ENCODE peak calls at places on chromosome 9, in seven cellular contexts. I is AG09309; F is OCI-LY7; W is choroid plexus epithelial cell; K is glutamatergic neuron; X is CD4-positive, alpha-beta T cell; A is H9. M is an unnamed sample.

GRCh38 chr9:111866976-111867375 is 29.6 kb upstream of the UGCG start:
- DNase-seq in W (peak), F (no peak), K (no peak), I (no peak), A (no peak), X (no peak), M (no peak)

GRCh38 chr9:133683494-133684460 is 47.6 kb downstream of the DBH start:
- DNase-seq in X (peak), K (peak), A (no peak), I (no peak), W (peak), F (peak), M (no peak)

GRCh38 chr9:4117835-4118610 is 181.8 kb downstream of the GLIS3 start:
- DNase-seq in K (peak), A (peak), X (peak), F (peak), I (no peak), W (no peak), M (peak)

GRCh38 chr9:14961372-14962068 is 51.3 kb upstream of the FREM1 start:
- DNase-seq in I (no peak), K (no peak), W (no peak), X (no peak), A (peak), F (no peak), M (no peak)

GRCh38 chr9:22401671-22402070 is 45.0 kb upstream of the DMRTA1 start:
- DNase-seq in A (no peak), F (no peak), W (peak), I (no peak), K (no peak), X (no peak), M (no peak)

GRCh38 chr9:92740969-92741368 is 23.7 kb downstream of the BICD2 start:
- DNase-seq in F (no peak), W (no peak), K (no peak), I (no peak), X (no peak), A (no peak), M (no peak)

GRCh38 chr9:91426123-91426745 is 2.6 kb upstream of the NFIL3 start:
- DNase-seq in I (no peak), A (no peak), X (no peak), K (no peak), W (peak), F (peak), M (peak)

GRCh38 chr9:78304357-78304756 is 7.4 kb downstream of the PSAT1 start:
- DNase-seq in X (no peak), F (no peak), A (no peak), I (no peak), W (no peak), K (no peak), M (no peak)

GRCh38 chr9:127130661-127131538 is 8.5 kb upstream of the ANGPTL2 start:
- DNase-seq in F (no peak), I (peak), W (peak), A (no peak), K (peak), X (no peak), M (no peak)

GRCh38 chr9:126705767-126706697 is 92.3 kb downstream of the LMX1B start:
- DNase-seq in F (peak), I (no peak), X (peak), K (peak), W (peak), A (peak), M (peak)

GRCh38 chr9:107239474-107239873 is 43.6 kb upstream of the RAD23B start:
- DNase-seq in I (no peak), X (no peak), W (peak), A (no peak), F (peak), K (no peak), M (no peak)

GRCh38 chr9:27407966-27408365 is 111.0 kb upstream of the EQTN start:
- DNase-seq in X (no peak), F (no peak), A (no peak), W (peak), I (no peak), K (no peak), M (no peak)

GRCh38 chr9:96071245-96072124 is 196.0 kb downstream of the ERCC6L2 start:
- DNase-seq in K (peak), F (peak), X (no peak), W (peak), I (no peak), A (peak), M (peak)

GRCh38 chr9:4686112-4686511 is 6.7 kb downstream of the CDC37L1 start:
- DNase-seq in W (peak), A (no peak), I (no peak), X (no peak), K (no peak), F (no peak), M (no peak)

GRCh38 chr9:126379661-126380365 is 53.2 kb downstream of the MVB12B start:
- DNase-seq in X (no peak), W (no peak), K (no peak), I (no peak), A (peak), F (no peak), M (no peak)

GRCh38 chr9:112819635-112820496 is 69.3 kb downstream of the SNX30 start:
- DNase-seq in K (peak), A (peak), X (no peak), I (peak), F (peak), W (peak), M (peak)

GRCh38 chr9:79127661-79128060 is 444.1 kb upstream of the TLE4 start:
- DNase-seq in A (no peak), X (no peak), I (peak), F (no peak), W (no peak), K (no peak), M (no peak)

GRCh38 chr9:63859475-63860215 is 1425.4 kb downstream of the FOXD4L5 start:
- DNase-seq in F (no peak), A (no peak), X (no peak), W (peak), I (no peak), K (no peak), M (no peak)

GRCh38 chr9:120891255-120891954 is 14.4 kb upstream of the PHF19 start:
- DNase-seq in A (no peak), F (peak), K (no peak), W (no peak), I (no peak), X (peak), M (no peak)

GRCh38 chr9:121350993-121351561 is 19.0 kb downstream of the STOM start:
- DNase-seq in F (no peak), I (peak), K (no peak), A (no peak), X (no peak), W (peak), M (no peak)

GRCh38 chr9:69674112-69674511 is 1.9 kb upstream of the APBA1 start:
- DNase-seq in I (no peak), F (no peak), X (no peak), W (no peak), K (no peak), A (peak), M (no peak)

GRCh38 chr9:100346836-100347235 is 5.9 kb downstream of the TEX10 start:
- DNase-seq in K (no peak), W (no peak), I (peak), A (no peak), F (no peak), X (no peak), M (no peak)

GRCh38 chr9:104854613-104855012 is 73.3 kb downstream of the ABCA1 start:
- DNase-seq in A (no peak), W (no peak), X (no peak), F (no peak), K (no peak), I (no peak), M (no peak)

GRCh38 chr9:127741831-127742434 is 6.8 kb upstream of the TOR2A start:
- DNase-seq in F (no peak), K (peak), I (no peak), W (no peak), X (no peak), A (peak), M (no peak)

GRCh38 chr9:116792271-116792670 is 105.2 kb downstream of the TRIM32 start:
- DNase-seq in I (no peak), A (no peak), K (peak), X (no peak), W (no peak), F (no peak), M (no peak)

GRCh38 chr9:81035601-81036000 is 653.7 kb downstream of the TLE1 start:
- DNase-seq in K (no peak), A (no peak), X (no peak), W (no peak), F (no peak), I (no peak), M (no peak)

GRCh38 chr9:25377039-25377438 is 301.2 kb downstream of the TUSC1 start:
- DNase-seq in X (no peak), I (no peak), K (no peak), A (peak), F (no peak), W (no peak), M (no peak)

GRCh38 chr9:122236681-122237080 is 7.9 kb upstream of the LHX6 start:
- DNase-seq in F (no peak), X (no peak), K (no peak), W (no peak), A (no peak), I (no peak), M (no peak)

GRCh38 chr9:126219717-126220116 is 106.9 kb upstream of the MVB12B start:
- DNase-seq in F (no peak), X (no peak), A (peak), K (peak), I (no peak), W (no peak), M (no peak)

GRCh38 chr9:89039092-89039465 is 47.8 kb downstream of the S1PR3 start:
- DNase-seq in X (no peak), F (no peak), I (no peak), W (no peak), K (no peak), A (no peak), M (no peak)

GRCh38 chr9:106752581-106752980 is 110.4 kb upstream of the ZNF462 start:
- DNase-seq in X (no peak), F (no peak), I (no peak), K (no peak), W (no peak), A (no peak), M (no peak)

GRCh38 chr9:129206921-129207320 is 28.9 kb upstream of the IER5L start:
- DNase-seq in X (no peak), F (no peak), W (no peak), A (no peak), K (no peak), I (no peak), M (no peak)

GRCh38 chr9:129866373-129867137 is 31.3 kb downstream of the USP20 start:
- DNase-seq in A (no peak), F (no peak), K (peak), X (no peak), I (no peak), W (no peak), M (no peak)

GRCh38 chr9:87250205-87250604 is 247.5 kb upstream of the DAPK1 start:
- DNase-seq in K (no peak), W (no peak), F (no peak), A (no peak), X (no peak), I (no peak), M (no peak)
- TF ChIP-seq CTCF in K (no peak), W (peak), F (no peak), A (peak), X (no peak), I (no peak), M (no peak)

DNA sequence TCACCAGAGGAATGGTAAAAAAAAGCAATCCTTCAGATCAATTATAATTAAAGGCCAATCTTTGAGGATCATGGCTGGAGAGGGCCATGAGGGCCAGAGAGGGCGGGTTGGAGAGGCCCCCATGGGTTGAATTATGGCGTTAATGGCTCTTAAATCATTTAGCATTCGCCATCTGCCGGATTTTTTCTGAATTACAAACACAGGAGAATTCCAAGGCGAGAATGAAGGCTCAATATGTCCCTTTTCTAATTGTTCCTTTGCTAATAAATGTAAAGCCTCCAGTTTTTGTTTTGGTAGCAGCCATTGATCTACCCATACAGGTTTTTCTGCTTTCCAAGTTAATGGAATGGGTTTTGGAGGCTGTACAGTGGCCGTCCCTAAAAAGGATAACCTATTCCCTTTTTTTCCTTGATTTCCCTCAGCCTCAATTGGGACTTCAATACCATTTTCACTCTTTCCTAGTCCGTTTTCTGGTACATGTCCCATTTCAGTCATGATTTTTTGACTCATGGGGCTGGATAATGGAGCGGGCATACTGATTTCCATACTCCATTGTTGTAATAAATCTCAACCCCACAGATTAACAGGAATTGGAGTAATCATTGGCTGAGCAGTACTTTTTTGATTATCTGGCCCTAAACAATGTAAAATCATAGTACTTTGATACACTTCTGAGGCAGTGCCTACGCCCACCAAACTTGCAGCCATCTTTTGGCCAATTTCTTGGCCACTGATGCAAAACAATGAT is 6.7 kb upstream of the TMEM141 start:
- DNase-seq in K (no peak), F (peak), I (no peak), X (no peak), W (no peak), A (no peak), M (peak)
- TF ChIP-seq CTCF in K (peak), F (peak), I (peak), X (peak), W (peak), A (peak), M (peak)

DNA sequence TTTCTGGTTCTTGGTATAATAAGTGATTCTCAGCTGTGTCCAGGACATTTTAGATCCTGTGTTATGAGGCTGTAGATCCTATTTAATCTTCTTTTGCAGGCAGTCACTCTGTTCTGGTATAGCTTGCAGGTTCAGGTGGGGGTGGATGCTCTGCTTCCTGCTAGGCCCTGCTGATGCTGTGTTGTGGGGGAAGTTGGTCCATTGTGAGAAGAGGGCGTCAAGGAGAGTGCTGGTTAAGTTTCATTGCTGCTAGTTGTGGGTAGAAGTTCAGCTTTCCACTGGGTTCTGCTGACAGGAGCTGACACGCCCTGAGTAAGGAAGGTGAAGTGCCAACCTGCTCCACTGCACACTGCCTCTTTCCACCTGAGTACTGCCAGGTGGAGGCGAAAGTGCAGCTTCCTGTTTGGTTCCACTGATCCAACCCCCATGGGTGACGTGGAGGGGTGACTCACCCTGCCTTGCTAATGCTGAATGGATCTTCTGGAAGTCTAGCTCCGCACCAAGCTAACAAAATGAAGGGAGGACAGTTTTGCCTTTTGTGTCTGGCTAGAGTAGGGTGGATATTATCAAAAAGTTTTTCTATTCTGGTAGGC is 16.3 kb downstream of the NMRK1 start:
- DNase-seq in K (no peak), W (no peak), A (peak), F (peak), I (no peak), X (peak), M (no peak)
- TF ChIP-seq CTCF in K (no peak), W (no peak), A (no peak), F (no peak), I (no peak), X (no peak), M (no peak)

GRCh38 chr9:124040186-124040920 is 28.8 kb downstream of the LHX2 start:
- DNase-seq in W (peak), X (no peak), A (no peak), K (no peak), I (peak), F (no peak), M (no peak)

GRCh38 chr9:124038239-124038638 is 26.7 kb downstream of the LHX2 start:
- DNase-seq in F (no peak), A (no peak), I (no peak), X (no peak), W (no peak), K (no peak), M (no peak)

GRCh38 chr9:124040935-124041816 is 29.6 kb downstream of the LHX2 start:
- DNase-seq in F (peak), I (no peak), K (peak), W (no peak), X (peak), A (peak), M (peak)

GRCh38 chr9:124037790-124038189 is 26.2 kb downstream of the LHX2 start:
- DNase-seq in A (no peak), K (no peak), F (no peak), X (no peak), W (peak), I (no peak), M (peak)

DNA sequence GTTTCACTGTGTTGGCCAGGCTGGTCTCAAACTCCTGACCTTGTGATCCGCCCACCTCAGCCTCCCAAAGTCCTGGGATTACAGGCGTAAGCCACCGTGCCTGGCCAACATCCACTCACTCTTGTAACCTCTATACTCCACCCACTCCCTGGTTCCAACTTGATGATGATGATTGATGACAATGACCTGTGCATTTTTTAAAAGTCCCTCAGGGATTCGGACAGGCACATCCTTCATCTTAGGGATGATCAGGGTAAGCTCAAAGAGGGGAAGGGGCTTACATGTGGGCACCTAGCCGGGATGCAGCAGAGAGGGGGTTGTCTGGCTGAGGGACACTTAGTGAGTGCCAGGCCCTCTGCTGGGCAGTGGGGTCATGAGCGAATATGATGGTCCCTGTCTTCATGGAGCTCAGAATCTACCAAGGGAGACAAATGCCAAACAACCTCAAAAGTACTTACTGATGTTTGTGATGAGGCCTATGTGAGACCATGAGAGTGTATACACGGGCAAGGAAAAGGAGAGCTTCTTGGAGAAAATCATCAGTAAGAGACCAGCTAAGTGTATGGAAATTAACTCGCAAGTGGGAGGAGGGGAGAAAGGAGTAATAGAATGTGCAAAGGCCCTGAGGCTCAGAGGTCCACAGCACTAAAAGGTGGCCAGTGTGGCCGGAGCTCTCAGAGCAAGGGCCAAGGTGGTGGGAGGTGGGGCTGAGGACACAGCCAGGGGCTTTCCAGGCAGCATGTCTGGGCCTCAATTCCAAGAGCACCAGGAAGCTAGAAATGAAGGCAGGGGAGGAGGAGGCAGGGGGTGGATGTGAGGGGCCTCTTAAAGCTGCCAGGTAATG is 27.4 kb downstream of the LHX2 start:
- DNase-seq in F (no peak), W (no peak), I (no peak), K (no peak), X (no peak), A (no peak), M (no peak)
- TF ChIP-seq CTCF in F (no peak), W (peak), I (peak), K (no peak), X (no peak), A (peak), M (peak)

GRCh38 chr9:135491764-135492163 is 8.7 kb upstream of the MRPS2 start:
- DNase-seq in X (no peak), K (no peak), W (no peak), F (no peak), A (no peak), I (no peak), M (no peak)
- TF ChIP-seq CTCF in X (no peak), K (no peak), W (no peak), F (no peak), A (no peak), I (no peak), M (no peak)

DNA sequence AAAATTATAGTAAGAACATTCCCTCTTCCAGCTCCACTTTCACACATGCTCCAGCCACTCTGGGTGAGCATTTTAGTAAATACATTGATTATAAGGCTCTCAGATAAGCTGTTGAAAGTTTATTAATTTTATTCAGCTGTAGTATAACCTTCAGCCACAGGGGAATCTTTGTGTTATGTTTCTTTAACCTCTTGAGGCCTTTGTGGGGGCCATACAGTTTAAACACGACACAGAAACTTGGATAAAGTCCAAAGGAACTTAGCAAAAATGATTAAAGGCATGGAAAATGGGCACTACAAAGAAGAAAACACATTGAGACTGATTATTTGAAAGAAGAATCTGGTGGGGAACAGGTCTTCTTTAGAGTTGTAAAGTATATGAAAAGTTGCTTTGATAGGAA is 70.2 kb downstream of the AOPEP start:
- DNase-seq in K (no peak), I (no peak), W (peak), X (no peak), F (no peak), A (no peak), M (no peak)
- TF ChIP-seq CTCF in K (no peak), I (no peak), W (no peak), X (no peak), F (no peak), A (no peak), M (no peak)

DNA sequence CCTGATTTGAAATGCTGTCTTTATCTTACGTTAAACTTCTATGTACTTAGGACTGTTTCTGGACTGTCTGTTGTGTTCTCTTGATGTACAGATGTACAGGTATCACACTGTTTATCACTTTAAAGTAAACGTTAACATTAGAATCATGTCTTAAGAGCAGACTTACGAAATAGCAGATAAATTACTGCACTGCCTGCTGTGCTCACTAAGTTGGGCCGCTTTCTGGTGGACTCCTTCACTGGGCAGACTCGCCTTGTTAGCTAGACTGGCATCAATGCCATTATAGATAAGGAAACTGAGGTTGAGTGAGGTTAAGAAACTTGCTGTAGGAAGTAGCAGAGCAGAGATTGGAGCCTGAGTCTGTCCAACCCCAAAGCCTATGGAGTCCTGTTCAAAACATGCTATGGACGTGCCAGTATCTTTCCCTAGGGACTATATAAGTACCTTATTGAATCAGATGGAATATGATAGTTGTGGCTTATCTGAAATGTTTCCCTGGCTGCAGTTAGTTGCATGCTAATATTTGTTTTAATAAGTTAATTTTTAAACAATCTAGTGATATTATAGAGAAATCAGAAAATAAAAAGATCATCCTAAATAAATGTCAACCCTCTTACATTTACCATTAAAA is 16.9 kb downstream of the ZNF618 start:
- DNase-seq in F (no peak), I (no peak), K (no peak), W (no peak), A (no peak), X (no peak), M (no peak)
- TF ChIP-seq CTCF in F (no peak), I (no peak), K (no peak), W (no peak), A (no peak), X (no peak), M (no peak)

M was measured in GM13977.